ENCODE peak calls at places on chromosomes 7 and 10, in seven cellular contexts. R is adipocyte, W is heart left ventricle, E is PC-3, K is mammary epithelial cell, O is neural progenitor cell, C is tibial artery. T is an unnamed sample. For H3K4me1, the result is how much of the 10 kb centered on the place peaks cover.

GRCh38 chr7:74579800-74580685 is 77.5 kb upstream of the GTF2I start:
- DNase-seq in R (peak), W (no peak), E (peak), K (peak), O (no peak), C (peak), T (no peak)

GRCh38 chr10:51103818-51104217 is 29.5 kb downstream of the PRKG1 start:
- DNase-seq in R (no peak), W (no peak), E (peak), K (peak), O (no peak), C (no peak), T (no peak)

GRCh38 chr10:122098924-122099323 is 110.0 kb downstream of the TACC2 start:
- DNase-seq in R (no peak), W (no peak), E (no peak), K (no peak), O (no peak), C (peak), T (peak)

GRCh38 chr7:71753959-71754652 is 622.2 kb downstream of the GALNT17 start:
- DNase-seq in R (no peak), W (no peak), E (no peak), K (no peak), O (no peak), C (no peak), T (no peak)

GRCh38 chr10:25017247-25017590 is 807 bp downstream of the THNSL1 start:
- DNase-seq in R (peak), W (no peak), E (peak), K (no peak), O (peak), C (no peak), T (peak)

GRCh38 chr10:10544890-10545289 is 472.8 kb upstream of the CELF2 start:
- DNase-seq in R (no peak), W (no peak), E (no peak), K (no peak), O (no peak), C (no peak), T (no peak)

GRCh38 chr7:36506130-36506794 is 116.6 kb downstream of the ANLN start:
- DNase-seq in R (no peak), W (no peak), E (no peak), K (no peak), O (no peak), C (no peak), T (no peak)

GRCh38 chr7:5665106-5666025 is 116.1 kb downstream of the RNF216 start:
- DNase-seq in R (peak), W (no peak), E (peak), K (peak), O (peak), C (peak), T (peak)

GRCh38 chr10:118956253-118957140 is 73.0 kb upstream of the NANOS1 start:
- DNase-seq in R (no peak), W (no peak), E (no peak), K (no peak), O (no peak), C (no peak), T (no peak)

GRCh38 chr7:1809070-1809469 is 139.0 kb downstream of the ELFN1 start:
- DNase-seq in R (no peak), W (no peak), E (no peak), K (no peak), O (no peak), C (no peak), T (no peak)

GRCh38 chr7:4765776-4766490 is 9.5 kb upstream of the AP5Z1 start:
- DNase-seq in R (peak), W (no peak), E (no peak), K (no peak), O (peak), C (no peak), T (no peak)

GRCh38 chr7:87852306-87852705 is 23.9 kb downstream of the SLC25A40 start:
- DNase-seq in R (no peak), W (no peak), E (no peak), K (no peak), O (no peak), C (no peak), T (no peak)

GRCh38 chr7:11831727-11832495 is at the start of gene THSD7A:
- DNase-seq in R (peak), W (peak), E (peak), K (peak), O (peak), C (peak), T (no peak)

GRCh38 chr10:132546567-132547420 is 9.2 kb downstream of the INPP5A start:
- DNase-seq in R (no peak), W (peak), E (no peak), K (no peak), O (no peak), C (peak), T (no peak)

GRCh38 chr10:218753-219152 is 83.5 kb downstream of the ZMYND11 start:
- DNase-seq in R (peak), W (no peak), E (no peak), K (no peak), O (no peak), C (no peak), T (no peak)

DNA sequence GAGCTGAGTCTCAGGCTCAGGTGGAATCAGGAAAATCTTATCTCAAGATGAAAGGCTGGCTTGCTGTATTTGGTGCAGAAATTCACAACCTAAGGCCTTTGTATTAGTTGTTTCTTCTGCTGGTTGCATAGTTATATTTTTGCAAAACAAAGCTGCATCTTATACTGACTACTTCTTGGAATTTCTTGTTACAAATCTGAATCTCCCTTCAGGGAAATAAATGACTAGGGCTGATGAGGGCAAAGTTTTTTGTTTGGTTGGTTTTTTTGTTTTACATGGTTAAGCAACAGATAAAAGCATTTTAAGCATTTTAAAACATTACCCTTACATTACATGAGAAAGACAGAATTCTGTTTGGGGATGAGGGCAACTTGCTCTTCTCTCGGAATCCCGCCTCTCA is 13.9 kb upstream of the LRRN3 start:
- DNase-seq in R (no peak), W (no peak), E (no peak), K (no peak), O (no peak), C (no peak), T (no peak)
- H3K4me1 ChIP-seq in R (under half), W (under half), E (under half), K (under half), O (under half), C (under half), T (under half)

GRCh38 chr10:3748484-3748883 is 36.5 kb downstream of the KLF6 start:
- DNase-seq in R (no peak), W (no peak), E (no peak), K (no peak), O (no peak), C (no peak), T (no peak)

GRCh38 chr10:3750352-3750816 is 34.6 kb downstream of the KLF6 start:
- DNase-seq in R (no peak), W (no peak), E (no peak), K (no peak), O (no peak), C (no peak), T (no peak)

GRCh38 chr10:3750884-3751283 is 34.1 kb downstream of the KLF6 start:
- DNase-seq in R (no peak), W (no peak), E (no peak), K (no peak), O (peak), C (no peak), T (no peak)

GRCh38 chr10:3749011-3749410 is 36.0 kb downstream of the KLF6 start:
- DNase-seq in R (no peak), W (no peak), E (no peak), K (no peak), O (no peak), C (no peak), T (no peak)

GRCh38 chr10:3749597-3750351 is 35.2 kb downstream of the KLF6 start:
- DNase-seq in R (no peak), W (peak), E (no peak), K (no peak), O (no peak), C (no peak), T (peak)
- H3K4me3 ChIP-seq in R (peak), W (peak), E (no peak), K (no peak), O (no peak), C (peak), T (peak)

DNA sequence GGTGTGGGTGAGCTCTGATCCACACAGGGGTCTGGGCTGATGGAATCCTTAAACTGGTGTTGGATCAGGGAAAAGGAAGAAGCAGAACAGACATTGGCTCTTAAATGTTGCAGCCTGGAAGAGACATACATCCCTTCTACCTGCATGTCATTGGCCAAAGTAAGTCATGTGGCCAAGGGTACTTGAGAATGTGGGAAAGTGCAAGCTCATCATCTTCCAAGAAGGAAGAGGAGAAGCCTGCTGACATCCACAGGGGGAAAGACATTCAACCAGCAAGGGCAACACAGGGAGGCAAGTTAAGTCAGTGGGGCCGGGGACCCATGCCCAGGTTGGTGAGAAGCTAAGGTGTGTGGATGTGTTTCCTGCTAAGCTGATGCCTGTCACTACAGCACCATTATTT is 272.8 kb upstream of the MKI67 start:
- DNase-seq in R (no peak), W (no peak), E (no peak), K (no peak), O (no peak), C (no peak), T (no peak)
- H3K4me1 ChIP-seq in R (under half), W (under half), E (under half), K (under half), O (under half), C (under half), T (under half)

GRCh38 chr7:43278088-43278644 is 165.7 kb downstream of the HECW1 start:
- DNase-seq in R (no peak), W (no peak), E (no peak), K (peak), O (no peak), C (no peak), T (no peak)

GRCh38 chr7:43281268-43281667 is 168.8 kb downstream of the HECW1 start:
- DNase-seq in R (no peak), W (no peak), E (no peak), K (no peak), O (no peak), C (no peak), T (no peak)

GRCh38 chr7:43283706-43284105 is 171.3 kb downstream of the HECW1 start:
- DNase-seq in R (no peak), W (no peak), E (no peak), K (no peak), O (no peak), C (no peak), T (no peak)
- H3K4me3 ChIP-seq in R (no peak), W (no peak), E (no peak), K (no peak), O (no peak), C (no peak), T (no peak)

GRCh38 chr10:71750986-71751385 is 22.3 kb downstream of the VSIR start:
- DNase-seq in R (no peak), W (peak), E (no peak), K (no peak), O (no peak), C (no peak), T (no peak)
- H3K4me1 ChIP-seq in R (under half), W (half or more), E (under half), K (under half), O (under half), C (under half), T (under half)

GRCh38 chr7:153532321-153532720 is 519.9 kb upstream of the DPP6 start:
- DNase-seq in R (no peak), W (no peak), E (no peak), K (no peak), O (no peak), C (no peak), T (no peak)
- H3K4me3 ChIP-seq in R (no peak), W (no peak), E (no peak), K (no peak), O (no peak), C (no peak), T (no peak)

DNA sequence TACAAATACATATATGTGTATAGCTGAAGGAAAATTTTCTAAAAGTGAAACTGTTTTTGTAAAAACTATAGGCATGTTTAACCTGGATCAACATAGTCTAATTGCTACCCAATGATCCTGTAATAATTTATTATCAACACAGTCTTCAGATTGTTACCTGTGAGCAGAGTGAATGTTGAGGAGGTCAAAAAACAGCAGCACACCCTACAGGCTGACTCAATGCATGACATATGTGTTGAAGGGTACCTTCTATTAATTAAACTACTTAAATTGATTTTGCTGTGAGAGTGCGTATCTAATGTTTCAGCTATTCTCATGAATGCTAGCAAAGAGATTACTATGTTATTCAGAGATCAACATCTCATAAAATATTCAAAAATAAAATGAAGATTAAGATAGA is 411.4 kb downstream of the TNS3 start:
- DNase-seq in R (peak), W (no peak), E (peak), K (no peak), O (no peak), C (no peak), T (no peak)
- H3K4me1 ChIP-seq in R (under half), W (under half), E (under half), K (under half), O (under half), C (under half), T (under half)

T was measured in ascending aorta.